ENCODE peak calls at places on chromosome 5, in nine cellular contexts. One of them, this sample, is unnamed.

GRCh38 chr5:27810458-27810857 is 772.1 kb upstream of the CDH9 start:
- DNase-seq in T-helper 9 cell: no peak
- DNase-seq in pulmonary artery endothelial cell: no peak
- DNase-seq in mesothelial cell of epicardium: no peak
- DNase-seq in activated gamma-delta T cell treated with Interleukin-2 at 50 U/mL for 16 hours: no peak
- DNase-seq in nephron progenitor cell: no peak
- DNase-seq in PC-9: no peak
- DNase-seq in HT-29: no peak
- DNase-seq in posterior vena cava: no peak
- DNase-seq in this sample: no peak

GRCh38 chr5:172283020-172283861 is at the start of gene UBTD2:
- DNase-seq in T-helper 9 cell: peak
- DNase-seq in pulmonary artery endothelial cell: peak
- DNase-seq in mesothelial cell of epicardium: peak
- DNase-seq in activated gamma-delta T cell treated with Interleukin-2 at 50 U/mL for 16 hours: peak
- DNase-seq in nephron progenitor cell: peak
- DNase-seq in PC-9: peak
- DNase-seq in HT-29: peak
- DNase-seq in posterior vena cava: peak
- DNase-seq in this sample: peak

GRCh38 chr5:178388381-178389030 is 155.9 kb upstream of the PHYKPL start:
- DNase-seq in T-helper 9 cell: no peak
- DNase-seq in pulmonary artery endothelial cell: no peak
- DNase-seq in mesothelial cell of epicardium: peak
- DNase-seq in activated gamma-delta T cell treated with Interleukin-2 at 50 U/mL for 16 hours: no peak
- DNase-seq in nephron progenitor cell: no peak
- DNase-seq in PC-9: no peak
- DNase-seq in HT-29: no peak
- DNase-seq in posterior vena cava: peak
- DNase-seq in this sample: peak

GRCh38 chr5:127296321-127296720 is 5.7 kb downstream of the MEGF10 start:
- DNase-seq in T-helper 9 cell: no peak
- DNase-seq in pulmonary artery endothelial cell: no peak
- DNase-seq in mesothelial cell of epicardium: no peak
- DNase-seq in activated gamma-delta T cell treated with Interleukin-2 at 50 U/mL for 16 hours: no peak
- DNase-seq in nephron progenitor cell: no peak
- DNase-seq in PC-9: no peak
- DNase-seq in HT-29: no peak
- DNase-seq in posterior vena cava: no peak
- DNase-seq in this sample: no peak

GRCh38 chr5:169561883-169562282 is 21.7 kb upstream of the SPDL1 start:
- DNase-seq in T-helper 9 cell: no peak
- DNase-seq in pulmonary artery endothelial cell: no peak
- DNase-seq in mesothelial cell of epicardium: no peak
- DNase-seq in activated gamma-delta T cell treated with Interleukin-2 at 50 U/mL for 16 hours: no peak
- DNase-seq in nephron progenitor cell: no peak
- DNase-seq in PC-9: no peak
- DNase-seq in HT-29: no peak
- DNase-seq in posterior vena cava: no peak
- DNase-seq in this sample: no peak

GRCh38 chr5:144281784-144282183 is 111.1 kb downstream of the KCTD16 start:
- DNase-seq in T-helper 9 cell: no peak
- DNase-seq in pulmonary artery endothelial cell: no peak
- DNase-seq in mesothelial cell of epicardium: no peak
- DNase-seq in activated gamma-delta T cell treated with Interleukin-2 at 50 U/mL for 16 hours: no peak
- DNase-seq in nephron progenitor cell: no peak
- DNase-seq in PC-9: no peak
- DNase-seq in HT-29: no peak
- DNase-seq in posterior vena cava: no peak
- DNase-seq in this sample: no peak

GRCh38 chr5:122310886-122311285 is 1.2 kb upstream of the SNCAIP start:
- DNase-seq in T-helper 9 cell: no peak
- DNase-seq in pulmonary artery endothelial cell: no peak
- DNase-seq in mesothelial cell of epicardium: no peak
- DNase-seq in activated gamma-delta T cell treated with Interleukin-2 at 50 U/mL for 16 hours: no peak
- DNase-seq in nephron progenitor cell: no peak
- DNase-seq in PC-9: no peak
- DNase-seq in HT-29: no peak
- DNase-seq in posterior vena cava: peak
- DNase-seq in this sample: no peak

GRCh38 chr5:150640311-150641005 is at the start of gene SYNPO:
- DNase-seq in T-helper 9 cell: no peak
- DNase-seq in pulmonary artery endothelial cell: peak
- DNase-seq in mesothelial cell of epicardium: no peak
- DNase-seq in activated gamma-delta T cell treated with Interleukin-2 at 50 U/mL for 16 hours: no peak
- DNase-seq in nephron progenitor cell: no peak
- DNase-seq in PC-9: peak
- DNase-seq in HT-29: peak
- DNase-seq in posterior vena cava: peak
- DNase-seq in this sample: peak

GRCh38 chr5:102554728-102555127 is 55.9 kb upstream of the SLCO6A1 start:
- DNase-seq in T-helper 9 cell: no peak
- DNase-seq in pulmonary artery endothelial cell: no peak
- DNase-seq in mesothelial cell of epicardium: no peak
- DNase-seq in activated gamma-delta T cell treated with Interleukin-2 at 50 U/mL for 16 hours: no peak
- DNase-seq in nephron progenitor cell: no peak
- DNase-seq in PC-9: no peak
- DNase-seq in HT-29: peak
- DNase-seq in posterior vena cava: no peak
- DNase-seq in this sample: no peak

GRCh38 chr5:60507687-60508086 is 192.3 kb downstream of the DEPDC1B start:
- DNase-seq in T-helper 9 cell: no peak
- DNase-seq in pulmonary artery endothelial cell: no peak
- DNase-seq in mesothelial cell of epicardium: no peak
- DNase-seq in activated gamma-delta T cell treated with Interleukin-2 at 50 U/mL for 16 hours: no peak
- DNase-seq in nephron progenitor cell: no peak
- DNase-seq in PC-9: no peak
- DNase-seq in HT-29: no peak
- DNase-seq in posterior vena cava: no peak
- DNase-seq in this sample: no peak

GRCh38 chr5:9395736-9396135 is 150.1 kb downstream of the SEMA5A start:
- DNase-seq in T-helper 9 cell: no peak
- DNase-seq in pulmonary artery endothelial cell: no peak
- DNase-seq in mesothelial cell of epicardium: no peak
- DNase-seq in activated gamma-delta T cell treated with Interleukin-2 at 50 U/mL for 16 hours: no peak
- DNase-seq in nephron progenitor cell: no peak
- DNase-seq in PC-9: no peak
- DNase-seq in HT-29: no peak
- DNase-seq in posterior vena cava: no peak
- DNase-seq in this sample: no peak

GRCh38 chr5:100864931-100865330 is 38.2 kb downstream of the ST8SIA4 start:
- DNase-seq in T-helper 9 cell: no peak
- DNase-seq in pulmonary artery endothelial cell: no peak
- DNase-seq in mesothelial cell of epicardium: no peak
- DNase-seq in activated gamma-delta T cell treated with Interleukin-2 at 50 U/mL for 16 hours: no peak
- DNase-seq in nephron progenitor cell: no peak
- DNase-seq in PC-9: no peak
- DNase-seq in HT-29: peak
- DNase-seq in posterior vena cava: no peak
- DNase-seq in this sample: no peak

GRCh38 chr5:134509308-134510040 is 16.0 kb upstream of the JADE2 start:
- DNase-seq in T-helper 9 cell: no peak
- DNase-seq in pulmonary artery endothelial cell: no peak
- DNase-seq in mesothelial cell of epicardium: no peak
- DNase-seq in activated gamma-delta T cell treated with Interleukin-2 at 50 U/mL for 16 hours: no peak
- DNase-seq in nephron progenitor cell: no peak
- DNase-seq in PC-9: peak
- DNase-seq in HT-29: peak
- DNase-seq in posterior vena cava: peak
- DNase-seq in this sample: peak

GRCh38 chr5:1640276-1640898 is 116.6 kb upstream of the LPCAT1 start:
- DNase-seq in T-helper 9 cell: no peak
- DNase-seq in pulmonary artery endothelial cell: no peak
- DNase-seq in mesothelial cell of epicardium: no peak
- DNase-seq in activated gamma-delta T cell treated with Interleukin-2 at 50 U/mL for 16 hours: no peak
- DNase-seq in nephron progenitor cell: no peak
- DNase-seq in PC-9: no peak
- DNase-seq in HT-29: no peak
- DNase-seq in posterior vena cava: peak
- DNase-seq in this sample: peak

GRCh38 chr5:103139264-103139865 is 19.3 kb downstream of the PPIP5K2 start:
- DNase-seq in T-helper 9 cell: peak
- DNase-seq in pulmonary artery endothelial cell: peak
- DNase-seq in mesothelial cell of epicardium: peak
- DNase-seq in activated gamma-delta T cell treated with Interleukin-2 at 50 U/mL for 16 hours: peak
- DNase-seq in nephron progenitor cell: peak
- DNase-seq in PC-9: peak
- DNase-seq in HT-29: peak
- DNase-seq in posterior vena cava: peak
- DNase-seq in this sample: peak

GRCh38 chr5:78610163-78610583 is 38.4 kb downstream of the LHFPL2 start:
- DNase-seq in T-helper 9 cell: no peak
- DNase-seq in pulmonary artery endothelial cell: no peak
- DNase-seq in mesothelial cell of epicardium: no peak
- DNase-seq in activated gamma-delta T cell treated with Interleukin-2 at 50 U/mL for 16 hours: no peak
- DNase-seq in nephron progenitor cell: no peak
- DNase-seq in PC-9: no peak
- DNase-seq in HT-29: no peak
- DNase-seq in posterior vena cava: no peak
- DNase-seq in this sample: peak

GRCh38 chr5:149079883-149080282 is 17.0 kb upstream of the SH3TC2 start:
- DNase-seq in T-helper 9 cell: no peak
- DNase-seq in pulmonary artery endothelial cell: no peak
- DNase-seq in mesothelial cell of epicardium: no peak
- DNase-seq in activated gamma-delta T cell treated with Interleukin-2 at 50 U/mL for 16 hours: no peak
- DNase-seq in nephron progenitor cell: no peak
- DNase-seq in PC-9: no peak
- DNase-seq in HT-29: peak
- DNase-seq in posterior vena cava: no peak
- DNase-seq in this sample: no peak

GRCh38 chr5:102483736-102484135 is 15.1 kb downstream of the SLCO6A1 start:
- DNase-seq in T-helper 9 cell: no peak
- DNase-seq in pulmonary artery endothelial cell: no peak
- DNase-seq in mesothelial cell of epicardium: no peak
- DNase-seq in activated gamma-delta T cell treated with Interleukin-2 at 50 U/mL for 16 hours: no peak
- DNase-seq in nephron progenitor cell: no peak
- DNase-seq in PC-9: no peak
- DNase-seq in HT-29: no peak
- DNase-seq in posterior vena cava: no peak
- DNase-seq in this sample: no peak

GRCh38 chr5:173917788-173918786 is 29.9 kb downstream of the CPEB4 start:
- DNase-seq in T-helper 9 cell: peak
- DNase-seq in pulmonary artery endothelial cell: no peak
- DNase-seq in mesothelial cell of epicardium: no peak
- DNase-seq in activated gamma-delta T cell treated with Interleukin-2 at 50 U/mL for 16 hours: peak
- DNase-seq in nephron progenitor cell: peak
- DNase-seq in PC-9: peak
- DNase-seq in HT-29: peak
- DNase-seq in posterior vena cava: no peak
- DNase-seq in this sample: peak

GRCh38 chr5:151041577-151042268 is 21.3 kb downstream of the GPX3 start:
- DNase-seq in T-helper 9 cell: no peak
- DNase-seq in pulmonary artery endothelial cell: no peak
- DNase-seq in mesothelial cell of epicardium: no peak
- DNase-seq in activated gamma-delta T cell treated with Interleukin-2 at 50 U/mL for 16 hours: no peak
- DNase-seq in nephron progenitor cell: no peak
- DNase-seq in PC-9: peak
- DNase-seq in HT-29: no peak
- DNase-seq in posterior vena cava: no peak
- DNase-seq in this sample: no peak

GRCh38 chr5:41542183-41542582 is 31.8 kb upstream of the PLCXD3 start:
- DNase-seq in T-helper 9 cell: no peak
- DNase-seq in pulmonary artery endothelial cell: no peak
- DNase-seq in mesothelial cell of epicardium: no peak
- DNase-seq in activated gamma-delta T cell treated with Interleukin-2 at 50 U/mL for 16 hours: no peak
- DNase-seq in nephron progenitor cell: no peak
- DNase-seq in PC-9: no peak
- DNase-seq in HT-29: no peak
- DNase-seq in posterior vena cava: no peak
- DNase-seq in this sample: no peak

GRCh38 chr5:10111575-10111974 is 138.1 kb downstream of the ATPSCKMT start:
- DNase-seq in T-helper 9 cell: no peak
- DNase-seq in pulmonary artery endothelial cell: no peak
- DNase-seq in mesothelial cell of epicardium: no peak
- DNase-seq in activated gamma-delta T cell treated with Interleukin-2 at 50 U/mL for 16 hours: no peak
- DNase-seq in nephron progenitor cell: peak
- DNase-seq in PC-9: no peak
- DNase-seq in HT-29: peak
- DNase-seq in posterior vena cava: no peak
- DNase-seq in this sample: no peak

GRCh38 chr5:82107277-82107676 is 135.5 kb downstream of the ATG10 start:
- DNase-seq in T-helper 9 cell: no peak
- DNase-seq in pulmonary artery endothelial cell: no peak
- DNase-seq in mesothelial cell of epicardium: no peak
- DNase-seq in activated gamma-delta T cell treated with Interleukin-2 at 50 U/mL for 16 hours: no peak
- DNase-seq in nephron progenitor cell: no peak
- DNase-seq in PC-9: no peak
- DNase-seq in HT-29: peak
- DNase-seq in posterior vena cava: no peak
- DNase-seq in this sample: no peak

GRCh38 chr5:87499478-87500410 is 87.0 kb upstream of the CCNH start:
- DNase-seq in T-helper 9 cell: no peak
- DNase-seq in pulmonary artery endothelial cell: no peak
- DNase-seq in mesothelial cell of epicardium: no peak
- DNase-seq in activated gamma-delta T cell treated with Interleukin-2 at 50 U/mL for 16 hours: no peak
- DNase-seq in nephron progenitor cell: no peak
- DNase-seq in PC-9: peak
- DNase-seq in HT-29: no peak
- DNase-seq in posterior vena cava: peak
- DNase-seq in this sample: no peak

GRCh38 chr5:175797521-175798038 is 73.8 kb upstream of the CPLX2 start:
- DNase-seq in T-helper 9 cell: no peak
- DNase-seq in pulmonary artery endothelial cell: no peak
- DNase-seq in mesothelial cell of epicardium: no peak
- DNase-seq in activated gamma-delta T cell treated with Interleukin-2 at 50 U/mL for 16 hours: no peak
- DNase-seq in nephron progenitor cell: peak
- DNase-seq in PC-9: no peak
- DNase-seq in HT-29: no peak
- DNase-seq in posterior vena cava: no peak
- DNase-seq in this sample: no peak

GRCh38 chr5:111461261-111461671 is 51.1 kb downstream of the STARD4 start:
- DNase-seq in T-helper 9 cell: no peak
- DNase-seq in pulmonary artery endothelial cell: no peak
- DNase-seq in mesothelial cell of epicardium: no peak
- DNase-seq in activated gamma-delta T cell treated with Interleukin-2 at 50 U/mL for 16 hours: no peak
- DNase-seq in nephron progenitor cell: peak
- DNase-seq in PC-9: no peak
- DNase-seq in HT-29: peak
- DNase-seq in posterior vena cava: no peak
- DNase-seq in this sample: no peak

GRCh38 chr5:59036274-59036961 is 453.5 kb downstream of the RAB3C start:
- DNase-seq in T-helper 9 cell: peak
- DNase-seq in pulmonary artery endothelial cell: no peak
- DNase-seq in mesothelial cell of epicardium: no peak
- DNase-seq in activated gamma-delta T cell treated with Interleukin-2 at 50 U/mL for 16 hours: peak
- DNase-seq in nephron progenitor cell: no peak
- DNase-seq in PC-9: peak
- DNase-seq in HT-29: no peak
- DNase-seq in posterior vena cava: no peak
- DNase-seq in this sample: peak

GRCh38 chr5:113824307-113824706 is 310.8 kb downstream of the YTHDC2 start:
- DNase-seq in T-helper 9 cell: no peak
- DNase-seq in pulmonary artery endothelial cell: no peak
- DNase-seq in mesothelial cell of epicardium: no peak
- DNase-seq in activated gamma-delta T cell treated with Interleukin-2 at 50 U/mL for 16 hours: no peak
- DNase-seq in nephron progenitor cell: no peak
- DNase-seq in PC-9: no peak
- DNase-seq in HT-29: no peak
- DNase-seq in posterior vena cava: no peak
- DNase-seq in this sample: no peak